ENCODE peak calls at places on chromosome 3, in seven cellular contexts. One of them, this sample, is unnamed.

GRCh38 chr3:81666502-81667121 is 94.8 kb downstream of the GBE1 start:
- DNase-seq in activated T-cell treated with anti-CD3 and anti-CD28 coated beads for 24 hours: no peak
- DNase-seq in CD8-positive, alpha-beta T cell: no peak
- DNase-seq in Right ventricle myocardium superior: no peak
- DNase-seq in iris pigment epithelial cell: peak
- DNase-seq in activated T-helper 1 cell treated with Interleukin-2 at 50 U/mL for 16 hours: no peak
- DNase-seq in amniotic stem cell: no peak
- DNase-seq in this sample: no peak

GRCh38 chr3:142272200-142272891 is 47.0 kb upstream of the GK5 start:
- DNase-seq in activated T-cell treated with anti-CD3 and anti-CD28 coated beads for 24 hours: no peak
- DNase-seq in CD8-positive, alpha-beta T cell: no peak
- DNase-seq in Right ventricle myocardium superior: no peak
- DNase-seq in activated T-helper 1 cell treated with Interleukin-2 at 50 U/mL for 16 hours: no peak
- DNase-seq in iris pigment epithelial cell: peak
- DNase-seq in amniotic stem cell: no peak
- DNase-seq in this sample: no peak

GRCh38 chr3:149004622-149005021 is 13.3 kb downstream of the GYG1 start:
- DNase-seq in iris pigment epithelial cell: peak
- DNase-seq in activated T-helper 1 cell treated with Interleukin-2 at 50 U/mL for 16 hours: no peak
- DNase-seq in activated T-cell treated with anti-CD3 and anti-CD28 coated beads for 24 hours: no peak
- DNase-seq in Right ventricle myocardium superior: no peak
- DNase-seq in amniotic stem cell: no peak
- DNase-seq in CD8-positive, alpha-beta T cell: no peak
- DNase-seq in this sample: no peak

GRCh38 chr3:129989391-129989790 is 14.9 kb downstream of the TRH start:
- DNase-seq in Right ventricle myocardium superior: no peak
- DNase-seq in iris pigment epithelial cell: no peak
- DNase-seq in CD8-positive, alpha-beta T cell: no peak
- DNase-seq in amniotic stem cell: no peak
- DNase-seq in activated T-helper 1 cell treated with Interleukin-2 at 50 U/mL for 16 hours: no peak
- DNase-seq in activated T-cell treated with anti-CD3 and anti-CD28 coated beads for 24 hours: no peak
- DNase-seq in this sample: no peak

GRCh38 chr3:111749171-111750170 is 109.6 kb upstream of the PHLDB2 start:
- DNase-seq in amniotic stem cell: no peak
- DNase-seq in iris pigment epithelial cell: no peak
- DNase-seq in activated T-cell treated with anti-CD3 and anti-CD28 coated beads for 24 hours: no peak
- DNase-seq in activated T-helper 1 cell treated with Interleukin-2 at 50 U/mL for 16 hours: no peak
- DNase-seq in Right ventricle myocardium superior: no peak
- DNase-seq in CD8-positive, alpha-beta T cell: no peak
- DNase-seq in this sample: no peak

GRCh38 chr3:45914362-45915077 is 28.2 kb downstream of the CCR9 start:
- DNase-seq in iris pigment epithelial cell: no peak
- DNase-seq in Right ventricle myocardium superior: no peak
- DNase-seq in activated T-cell treated with anti-CD3 and anti-CD28 coated beads for 24 hours: no peak
- DNase-seq in amniotic stem cell: no peak
- DNase-seq in activated T-helper 1 cell treated with Interleukin-2 at 50 U/mL for 16 hours: no peak
- DNase-seq in CD8-positive, alpha-beta T cell: no peak
- DNase-seq in this sample: no peak

GRCh38 chr3:196707566-196707965 is 4.5 kb downstream of the CEP19 start:
- DNase-seq in Right ventricle myocardium superior: no peak
- DNase-seq in activated T-helper 1 cell treated with Interleukin-2 at 50 U/mL for 16 hours: no peak
- DNase-seq in iris pigment epithelial cell: no peak
- DNase-seq in CD8-positive, alpha-beta T cell: no peak
- DNase-seq in amniotic stem cell: no peak
- DNase-seq in activated T-cell treated with anti-CD3 and anti-CD28 coated beads for 24 hours: no peak
- DNase-seq in this sample: no peak

GRCh38 chr3:149736180-149737100 is 15.8 kb downstream of the COMMD2 start:
- DNase-seq in Right ventricle myocardium superior: no peak
- DNase-seq in CD8-positive, alpha-beta T cell: no peak
- DNase-seq in activated T-cell treated with anti-CD3 and anti-CD28 coated beads for 24 hours: no peak
- DNase-seq in iris pigment epithelial cell: peak
- DNase-seq in activated T-helper 1 cell treated with Interleukin-2 at 50 U/mL for 16 hours: no peak
- DNase-seq in amniotic stem cell: no peak
- DNase-seq in this sample: no peak

GRCh38 chr3:9600597-9600996 is 47.0 kb upstream of the LHFPL4 start:
- DNase-seq in activated T-helper 1 cell treated with Interleukin-2 at 50 U/mL for 16 hours: no peak
- DNase-seq in amniotic stem cell: no peak
- DNase-seq in CD8-positive, alpha-beta T cell: no peak
- DNase-seq in iris pigment epithelial cell: peak
- DNase-seq in activated T-cell treated with anti-CD3 and anti-CD28 coated beads for 24 hours: no peak
- DNase-seq in Right ventricle myocardium superior: peak
- DNase-seq in this sample: no peak

GRCh38 chr3:114093596-114093995 is 37.1 kb downstream of the QTRT2 start:
- DNase-seq in amniotic stem cell: no peak
- DNase-seq in CD8-positive, alpha-beta T cell: no peak
- DNase-seq in activated T-helper 1 cell treated with Interleukin-2 at 50 U/mL for 16 hours: no peak
- DNase-seq in activated T-cell treated with anti-CD3 and anti-CD28 coated beads for 24 hours: no peak
- DNase-seq in Right ventricle myocardium superior: no peak
- DNase-seq in iris pigment epithelial cell: peak
- DNase-seq in this sample: no peak

GRCh38 chr3:79809106-79809505 is 41.3 kb upstream of the ROBO1 start:
- DNase-seq in Right ventricle myocardium superior: no peak
- DNase-seq in activated T-cell treated with anti-CD3 and anti-CD28 coated beads for 24 hours: no peak
- DNase-seq in amniotic stem cell: no peak
- DNase-seq in iris pigment epithelial cell: peak
- DNase-seq in activated T-helper 1 cell treated with Interleukin-2 at 50 U/mL for 16 hours: no peak
- DNase-seq in CD8-positive, alpha-beta T cell: no peak
- DNase-seq in this sample: no peak

GRCh38 chr3:46666471-46666845 is 27.0 kb downstream of the ALS2CL start:
- DNase-seq in activated T-helper 1 cell treated with Interleukin-2 at 50 U/mL for 16 hours: no peak
- DNase-seq in activated T-cell treated with anti-CD3 and anti-CD28 coated beads for 24 hours: no peak
- DNase-seq in amniotic stem cell: no peak
- DNase-seq in CD8-positive, alpha-beta T cell: no peak
- DNase-seq in Right ventricle myocardium superior: peak
- DNase-seq in iris pigment epithelial cell: no peak
- DNase-seq in this sample: no peak

GRCh38 chr3:133894334-133895207 is 1.1 kb downstream of the RAB6B start:
- DNase-seq in amniotic stem cell: no peak
- DNase-seq in CD8-positive, alpha-beta T cell: no peak
- DNase-seq in Right ventricle myocardium superior: no peak
- DNase-seq in activated T-helper 1 cell treated with Interleukin-2 at 50 U/mL for 16 hours: no peak
- DNase-seq in activated T-cell treated with anti-CD3 and anti-CD28 coated beads for 24 hours: no peak
- DNase-seq in iris pigment epithelial cell: no peak
- DNase-seq in this sample: no peak

GRCh38 chr3:177772908-177773557 is 575.8 kb upstream of the TBL1XR1 start:
- DNase-seq in Right ventricle myocardium superior: peak
- DNase-seq in activated T-helper 1 cell treated with Interleukin-2 at 50 U/mL for 16 hours: no peak
- DNase-seq in activated T-cell treated with anti-CD3 and anti-CD28 coated beads for 24 hours: no peak
- DNase-seq in CD8-positive, alpha-beta T cell: no peak
- DNase-seq in amniotic stem cell: no peak
- DNase-seq in iris pigment epithelial cell: no peak
- DNase-seq in this sample: no peak

GRCh38 chr3:182959474-182960350 is 20.6 kb downstream of the DCUN1D1 start:
- DNase-seq in CD8-positive, alpha-beta T cell: no peak
- DNase-seq in amniotic stem cell: no peak
- DNase-seq in iris pigment epithelial cell: no peak
- DNase-seq in Right ventricle myocardium superior: no peak
- DNase-seq in activated T-helper 1 cell treated with Interleukin-2 at 50 U/mL for 16 hours: no peak
- DNase-seq in activated T-cell treated with anti-CD3 and anti-CD28 coated beads for 24 hours: no peak
- DNase-seq in this sample: no peak

GRCh38 chr3:72797773-72798543 is 50.3 kb downstream of the SHQ1 start:
- DNase-seq in Right ventricle myocardium superior: peak
- DNase-seq in iris pigment epithelial cell: no peak
- DNase-seq in CD8-positive, alpha-beta T cell: no peak
- DNase-seq in activated T-cell treated with anti-CD3 and anti-CD28 coated beads for 24 hours: no peak
- DNase-seq in activated T-helper 1 cell treated with Interleukin-2 at 50 U/mL for 16 hours: no peak
- DNase-seq in amniotic stem cell: no peak
- DNase-seq in this sample: no peak

GRCh38 chr3:124800511-124801374 is 70.5 kb downstream of the UMPS start:
- DNase-seq in iris pigment epithelial cell: peak
- DNase-seq in CD8-positive, alpha-beta T cell: no peak
- DNase-seq in Right ventricle myocardium superior: peak
- DNase-seq in activated T-cell treated with anti-CD3 and anti-CD28 coated beads for 24 hours: no peak
- DNase-seq in activated T-helper 1 cell treated with Interleukin-2 at 50 U/mL for 16 hours: no peak
- DNase-seq in amniotic stem cell: no peak
- DNase-seq in this sample: no peak

GRCh38 chr3:138712086-138712485 is 103.5 kb downstream of the FAIM start:
- DNase-seq in iris pigment epithelial cell: peak
- DNase-seq in amniotic stem cell: no peak
- DNase-seq in activated T-cell treated with anti-CD3 and anti-CD28 coated beads for 24 hours: no peak
- DNase-seq in activated T-helper 1 cell treated with Interleukin-2 at 50 U/mL for 16 hours: no peak
- DNase-seq in CD8-positive, alpha-beta T cell: no peak
- DNase-seq in Right ventricle myocardium superior: no peak
- DNase-seq in this sample: no peak

GRCh38 chr3:47266709-47267489 is 15.7 kb downstream of the KIF9 start:
- DNase-seq in CD8-positive, alpha-beta T cell: peak
- DNase-seq in iris pigment epithelial cell: peak
- DNase-seq in activated T-cell treated with anti-CD3 and anti-CD28 coated beads for 24 hours: peak
- DNase-seq in Right ventricle myocardium superior: peak
- DNase-seq in amniotic stem cell: no peak
- DNase-seq in activated T-helper 1 cell treated with Interleukin-2 at 50 U/mL for 16 hours: peak
- DNase-seq in this sample: peak

GRCh38 chr3:112873632-112874031 is 27.0 kb upstream of the CD200R1L start:
- DNase-seq in amniotic stem cell: no peak
- DNase-seq in activated T-helper 1 cell treated with Interleukin-2 at 50 U/mL for 16 hours: no peak
- DNase-seq in iris pigment epithelial cell: no peak
- DNase-seq in Right ventricle myocardium superior: no peak
- DNase-seq in CD8-positive, alpha-beta T cell: no peak
- DNase-seq in activated T-cell treated with anti-CD3 and anti-CD28 coated beads for 24 hours: no peak
- DNase-seq in this sample: no peak

GRCh38 chr3:176262071-176262470 is 935.2 kb downstream of the TBL1XR1 start:
- DNase-seq in Right ventricle myocardium superior: no peak
- DNase-seq in CD8-positive, alpha-beta T cell: no peak
- DNase-seq in amniotic stem cell: no peak
- DNase-seq in activated T-helper 1 cell treated with Interleukin-2 at 50 U/mL for 16 hours: no peak
- DNase-seq in activated T-cell treated with anti-CD3 and anti-CD28 coated beads for 24 hours: no peak
- DNase-seq in iris pigment epithelial cell: no peak
- DNase-seq in this sample: no peak

GRCh38 chr3:48919215-48920138 is 835 bp downstream of the ARIH2 start:
- DNase-seq in Right ventricle myocardium superior: no peak
- DNase-seq in amniotic stem cell: peak
- DNase-seq in CD8-positive, alpha-beta T cell: peak
- DNase-seq in activated T-cell treated with anti-CD3 and anti-CD28 coated beads for 24 hours: peak
- DNase-seq in activated T-helper 1 cell treated with Interleukin-2 at 50 U/mL for 16 hours: peak
- DNase-seq in iris pigment epithelial cell: peak
- DNase-seq in this sample: peak